ENCODE peak calls at places on chromosomes 4 and X, in six cellular contexts. One of them, this sample, is unnamed.
A peak's percentile ranks its signal among the peaks of the same experiment; 100 is the strongest.

GRCh38 chrX:131704136-131704695 is 160.3 kb downstream of the OR13H1 start:
- DNase-seq in suprapubic skin: no peak
- DNase-seq in aorta: peak; percentile 93
- DNase-seq in uterus: peak; percentile 91
- DNase-seq in HCT116: no peak
- DNase-seq in MG63: no peak
- DNase-seq in this sample: peak; percentile 85

GRCh38 chrX:30781711-30782444 is 107.2 kb downstream of the TAB3 start:
- DNase-seq in suprapubic skin: no peak
- DNase-seq in MG63: no peak
- DNase-seq in aorta: no peak
- DNase-seq in HCT116: no peak
- DNase-seq in uterus: no peak
- DNase-seq in this sample: no peak

GRCh38 chr4:2469192-2469984 is 482 bp downstream of the RNF4 start:
- DNase-seq in aorta: peak; percentile 66
- DNase-seq in HCT116: no peak
- DNase-seq in suprapubic skin: no peak
- DNase-seq in uterus: peak; percentile 29
- DNase-seq in MG63: peak; percentile 54
- DNase-seq in this sample: no peak

GRCh38 chr4:116018831-116019230 is 905.4 kb upstream of the NDST4 start:
- DNase-seq in suprapubic skin: no peak
- DNase-seq in HCT116: no peak
- DNase-seq in uterus: no peak
- DNase-seq in MG63: no peak
- DNase-seq in aorta: no peak
- DNase-seq in this sample: no peak

GRCh38 chr4:165379662-165380061 is 854 bp downstream of the CPE start:
- DNase-seq in uterus: no peak
- DNase-seq in HCT116: no peak
- DNase-seq in suprapubic skin: no peak
- DNase-seq in aorta: peak; percentile 41
- DNase-seq in MG63: no peak
- DNase-seq in this sample: no peak

GRCh38 chr4:95694411-95694810 is 145.5 kb upstream of the PDHA2 start:
- DNase-seq in HCT116: no peak
- DNase-seq in uterus: no peak
- DNase-seq in aorta: no peak
- DNase-seq in MG63: no peak
- DNase-seq in suprapubic skin: no peak
- DNase-seq in this sample: no peak

GRCh38 chr4:62210521-62210920 is 1010.4 kb downstream of the ADGRL3 start:
- DNase-seq in HCT116: no peak
- DNase-seq in suprapubic skin: no peak
- DNase-seq in aorta: no peak
- DNase-seq in uterus: no peak
- DNase-seq in MG63: no peak
- DNase-seq in this sample: peak; percentile 12

GRCh38 chr4:158209825-158210807 is at the start of gene TMEM144:
- DNase-seq in aorta: peak; percentile 97
- DNase-seq in uterus: peak; percentile 89
- DNase-seq in MG63: peak; percentile 100
- DNase-seq in HCT116: peak; percentile 89
- DNase-seq in suprapubic skin: peak; percentile 93
- DNase-seq in this sample: peak; percentile 91

GRCh38 chrX:121832446-121832845 is 785.0 kb downstream of the GLUD2 start:
- DNase-seq in MG63: no peak
- DNase-seq in aorta: no peak
- DNase-seq in suprapubic skin: no peak
- DNase-seq in HCT116: no peak
- DNase-seq in uterus: no peak
- DNase-seq in this sample: no peak

GRCh38 chrX:40273356-40274050 is 175.7 kb upstream of the BCOR start:
- DNase-seq in MG63: no peak
- DNase-seq in uterus: peak; percentile 40
- DNase-seq in suprapubic skin: no peak
- DNase-seq in HCT116: no peak
- DNase-seq in aorta: peak; percentile 76
- DNase-seq in this sample: no peak

GRCh38 chr4:105130945-105131344 is 15.7 kb upstream of the TET2 start:
- DNase-seq in uterus: no peak
- DNase-seq in HCT116: no peak
- DNase-seq in aorta: no peak
- DNase-seq in suprapubic skin: no peak
- DNase-seq in MG63: no peak
- DNase-seq in this sample: no peak

GRCh38 chr4:5730436-5730835 is 19.4 kb downstream of the EVC start:
- DNase-seq in uterus: no peak
- DNase-seq in MG63: no peak
- DNase-seq in aorta: no peak
- DNase-seq in HCT116: no peak
- DNase-seq in suprapubic skin: no peak
- DNase-seq in this sample: no peak

GRCh38 chr4:112214397-112215264 is 17.0 kb upstream of the AP1AR start:
- DNase-seq in MG63: no peak
- DNase-seq in suprapubic skin: no peak
- DNase-seq in HCT116: peak; percentile 28
- DNase-seq in aorta: no peak
- DNase-seq in uterus: no peak
- DNase-seq in this sample: peak; percentile 42

GRCh38 chr4:121706595-121707021 is 9.8 kb upstream of the ANXA5 start:
- DNase-seq in aorta: no peak
- DNase-seq in MG63: peak; percentile 64
- DNase-seq in uterus: no peak
- DNase-seq in suprapubic skin: no peak
- DNase-seq in HCT116: no peak
- DNase-seq in this sample: peak; percentile 83

GRCh38 chrX:17642891-17643290 is 94.4 kb upstream of the SCML1 start:
- DNase-seq in aorta: no peak
- DNase-seq in suprapubic skin: no peak
- DNase-seq in MG63: no peak
- DNase-seq in HCT116: no peak
- DNase-seq in uterus: no peak
- DNase-seq in this sample: no peak

GRCh38 chr4:123397276-123398150 is 918 bp downstream of the SPRY1 start:
- DNase-seq in MG63: peak; percentile 69
- DNase-seq in uterus: peak; percentile 42
- DNase-seq in suprapubic skin: no peak
- DNase-seq in aorta: peak; percentile 72
- DNase-seq in HCT116: peak; percentile 47
- DNase-seq in this sample: no peak

GRCh38 chr4:6772223-6772928 is 10.2 kb upstream of the KIAA0232 start:
- DNase-seq in MG63: peak; percentile 25
- DNase-seq in suprapubic skin: peak; percentile 79
- DNase-seq in aorta: no peak
- DNase-seq in uterus: no peak
- DNase-seq in HCT116: no peak
- DNase-seq in this sample: peak; percentile 18

GRCh38 chrX:97389761-97390192 is 506.1 kb downstream of the RPA4 start:
- DNase-seq in aorta: no peak
- DNase-seq in HCT116: peak; percentile 7
- DNase-seq in uterus: no peak
- DNase-seq in suprapubic skin: no peak
- DNase-seq in MG63: peak; percentile 5
- DNase-seq in this sample: peak; percentile 82

GRCh38 chr4:7140062-7140691 is 52.2 kb upstream of the SORCS2 start:
- DNase-seq in MG63: no peak
- DNase-seq in HCT116: no peak
- DNase-seq in suprapubic skin: no peak
- DNase-seq in uterus: no peak
- DNase-seq in aorta: no peak
- DNase-seq in this sample: no peak

GRCh38 chr4:25159837-25160713 is at the start of gene SEPSECS:
- DNase-seq in aorta: peak; percentile 99
- DNase-seq in uterus: peak; percentile 98
- DNase-seq in HCT116: peak; percentile 96
- DNase-seq in MG63: peak; percentile 91
- DNase-seq in suprapubic skin: peak; percentile 99
- DNase-seq in this sample: peak; percentile 98

GRCh38 chr4:3257691-3258482 is 8.9 kb downstream of the MSANTD1 start:
- DNase-seq in uterus: no peak
- DNase-seq in suprapubic skin: peak; percentile 67
- DNase-seq in MG63: peak; percentile 61
- DNase-seq in HCT116: no peak
- DNase-seq in aorta: peak; percentile 33
- DNase-seq in this sample: peak; percentile 52

GRCh38 chr4:109701566-109702399 is 1.5 kb downstream of the CASP6 start:
- DNase-seq in aorta: no peak
- DNase-seq in HCT116: no peak
- DNase-seq in MG63: no peak
- DNase-seq in uterus: no peak
- DNase-seq in suprapubic skin: no peak
- DNase-seq in this sample: no peak

DNA sequence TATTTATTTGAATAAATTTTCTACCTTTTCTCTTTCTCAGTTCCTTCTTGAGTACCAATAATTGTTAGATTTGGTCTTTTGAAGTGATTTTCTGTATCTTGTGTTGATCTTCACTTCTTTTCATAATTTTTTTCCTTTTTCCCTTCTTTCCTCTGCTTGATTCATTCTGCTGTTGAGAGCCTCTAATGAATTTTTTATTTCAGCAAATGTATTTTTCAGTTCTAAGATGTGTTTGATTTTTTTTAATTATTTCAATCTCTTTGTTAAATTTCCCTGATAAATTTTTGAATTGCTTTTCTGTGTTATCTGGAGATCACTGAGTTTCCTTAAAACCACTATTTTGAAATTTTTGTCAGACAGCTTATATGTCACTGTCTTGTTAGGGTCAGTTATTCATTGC is 155.4 kb upstream of the IL15 start:
- DNase-seq in HCT116: no peak
- DNase-seq in MG63: no peak
- DNase-seq in uterus: no peak
- DNase-seq in aorta: no peak
- DNase-seq in suprapubic skin: no peak
- DNase-seq in this sample: peak; percentile 9
- H3K4me3 ChIP-seq in HCT116: no peak overlapping the region
- H3K4me3 ChIP-seq in MG63: no peak overlapping the region
- H3K4me3 ChIP-seq in uterus: no peak overlapping the region
- H3K4me3 ChIP-seq in aorta: no peak overlapping the region
- H3K4me3 ChIP-seq in suprapubic skin: no peak overlapping the region
- H3K4me3 ChIP-seq in this sample: no peak overlapping the region

GRCh38 chr4:133146574-133147198 is 2.4 kb upstream of the PCDH10 start:
- DNase-seq in uterus: peak; percentile 44
- DNase-seq in MG63: no peak
- DNase-seq in suprapubic skin: peak; percentile 66
- DNase-seq in aorta: no peak
- DNase-seq in HCT116: no peak
- DNase-seq in this sample: peak; percentile 75
- H3K4me3 ChIP-seq in uterus: peak overlapping the region; percentile 43
- H3K4me3 ChIP-seq in MG63: no peak overlapping the region
- H3K4me3 ChIP-seq in suprapubic skin: peak overlapping the region; percentile 47
- H3K4me3 ChIP-seq in aorta: peak overlapping the region; percentile 46
- H3K4me3 ChIP-seq in HCT116: no peak overlapping the region
- H3K4me3 ChIP-seq in this sample: peak overlapping the region; percentile 65

DNA sequence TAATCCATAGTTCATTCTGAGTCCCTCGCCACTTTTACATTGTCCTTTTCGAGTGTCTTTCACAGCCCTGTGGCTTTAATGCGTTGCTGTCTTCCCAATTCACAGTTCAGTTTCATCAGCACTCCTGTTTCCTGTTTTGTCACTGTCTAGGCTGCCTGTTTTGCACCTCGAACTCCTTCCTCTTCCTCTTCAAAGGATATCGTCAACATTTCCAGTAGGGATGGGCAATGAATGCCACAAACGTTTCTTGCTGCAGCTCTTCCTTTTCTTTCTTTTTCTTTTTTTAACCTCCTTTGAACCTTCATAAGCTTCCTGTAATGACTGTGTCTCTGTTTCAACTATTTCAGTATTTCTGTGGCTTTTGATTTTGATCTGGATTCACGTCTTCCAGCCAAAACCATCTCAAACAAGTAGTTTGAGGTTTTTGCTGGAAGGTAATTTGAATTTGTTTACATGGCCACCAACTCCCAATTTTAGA is 105.4 kb downstream of the ANXA3 start:
- DNase-seq in aorta: no peak
- DNase-seq in MG63: no peak
- DNase-seq in HCT116: no peak
- DNase-seq in suprapubic skin: no peak
- DNase-seq in uterus: no peak
- DNase-seq in this sample: no peak
- H3K4me3 ChIP-seq in aorta: no peak overlapping the region
- H3K4me3 ChIP-seq in MG63: no peak overlapping the region
- H3K4me3 ChIP-seq in HCT116: no peak overlapping the region
- H3K4me3 ChIP-seq in suprapubic skin: no peak overlapping the region
- H3K4me3 ChIP-seq in uterus: no peak overlapping the region
- H3K4me3 ChIP-seq in this sample: no peak overlapping the region

DNA sequence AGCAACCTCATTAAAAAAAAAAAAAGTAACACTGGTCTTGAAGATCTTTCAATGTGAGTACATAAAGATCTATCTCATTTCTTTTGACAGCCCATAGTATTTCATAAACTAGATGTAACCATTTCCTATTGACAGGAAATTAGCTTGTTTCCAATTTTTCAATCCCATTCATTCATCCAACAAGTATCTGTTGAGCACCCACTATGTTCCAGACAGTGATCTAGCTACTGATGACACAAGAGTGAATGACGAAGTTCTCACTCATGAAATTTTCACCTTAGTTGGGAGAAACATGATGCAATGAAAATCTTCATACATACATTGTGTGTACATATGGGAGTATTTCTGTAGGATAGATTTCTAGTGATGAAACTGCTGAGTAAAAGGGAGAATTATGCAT is 1.7 kb downstream of the CD38 start:
- DNase-seq in HCT116: no peak
- DNase-seq in MG63: no peak
- DNase-seq in uterus: no peak
- DNase-seq in suprapubic skin: no peak
- DNase-seq in aorta: no peak
- DNase-seq in this sample: no peak
- H3K4me3 ChIP-seq in HCT116: no peak overlapping the region
- H3K4me3 ChIP-seq in MG63: no peak overlapping the region
- H3K4me3 ChIP-seq in uterus: no peak overlapping the region
- H3K4me3 ChIP-seq in suprapubic skin: peak overlapping the region; percentile 50
- H3K4me3 ChIP-seq in aorta: no peak overlapping the region
- H3K4me3 ChIP-seq in this sample: peak overlapping the region; percentile 46

GRCh38 chr4:88017516-88018302 is 10.3 kb downstream of the PKD2 start:
- DNase-seq in suprapubic skin: no peak
- DNase-seq in uterus: no peak
- DNase-seq in MG63: peak; percentile 39
- DNase-seq in HCT116: no peak
- DNase-seq in aorta: no peak
- DNase-seq in this sample: peak; percentile 93
- H3K4me3 ChIP-seq in suprapubic skin: no peak overlapping the region
- H3K4me3 ChIP-seq in uterus: peak overlapping the region; percentile 4
- H3K4me3 ChIP-seq in MG63: no peak overlapping the region
- H3K4me3 ChIP-seq in HCT116: no peak overlapping the region
- H3K4me3 ChIP-seq in aorta: no peak overlapping the region
- H3K4me3 ChIP-seq in this sample: no peak overlapping the region